ENCODE peak calls at places on chromosomes 3 and 15, in five cellular contexts. G is brain microvascular endothelial cell, D is mesendoderm, O is upper lobe of right lung, K is tibial nerve. N is an unnamed sample.

GRCh38 chr15:45855210-45855906 is 220.5 kb downstream of the SQOR start:
- DNase-seq in G (no peak), D (peak), O (no peak), K (no peak), N (no peak)

GRCh38 chr15:23467110-23467600 is 20.1 kb upstream of the GOLGA6L2 start:
- DNase-seq in G (no peak), D (peak), O (no peak), K (no peak), N (no peak)

GRCh38 chr3:141240290-141241247 is 8.9 kb downstream of the PXYLP1 start:
- DNase-seq in G (no peak), D (peak), O (no peak), K (no peak), N (no peak)

GRCh38 chr3:14587733-14588360 is 47.7 kb upstream of the GRIP2 start:
- DNase-seq in G (peak), D (no peak), O (no peak), K (no peak), N (no peak)

GRCh38 chr15:65355173-65355982 is 22.4 kb downstream of the IGDCC3 start:
- DNase-seq in G (no peak), D (peak), O (no peak), K (no peak), N (no peak)

GRCh38 chr3:56323986-56324420 is 144.3 kb downstream of the ERC2 start:
- DNase-seq in G (peak), D (peak), O (no peak), K (no peak), N (no peak)

GRCh38 chr3:146371902-146372301 is 97.5 kb downstream of the PLSCR2 start:
- DNase-seq in G (no peak), D (no peak), O (no peak), K (no peak), N (no peak)

GRCh38 chr3:176767385-176767784 is 429.9 kb downstream of the TBL1XR1 start:
- DNase-seq in G (peak), D (no peak), O (no peak), K (no peak), N (no peak)

GRCh38 chr15:40931300-40932142 is 2.4 kb downstream of the DLL4 start:
- DNase-seq in G (no peak), D (no peak), O (no peak), K (no peak), N (no peak)

GRCh38 chr15:61994216-61994615 is 66.0 kb downstream of the VPS13C start:
- DNase-seq in G (peak), D (no peak), O (no peak), K (no peak), N (no peak)

GRCh38 chr3:55467099-55467498 is 20.0 kb downstream of the WNT5A start:
- DNase-seq in G (no peak), D (no peak), O (no peak), K (no peak), N (no peak)

GRCh38 chr3:98556164-98557130 is 24.7 kb downstream of the GPR15 start:
- DNase-seq in G (peak), D (no peak), O (no peak), K (no peak), N (no peak)

GRCh38 chr3:171192176-171192854 is 165.8 kb upstream of the SLC2A2 start:
- DNase-seq in G (peak), D (peak), O (no peak), K (no peak), N (no peak)

GRCh38 chr15:26641144-26641543 is 131.7 kb downstream of the GABRB3 start:
- DNase-seq in G (no peak), D (no peak), O (no peak), K (no peak), N (no peak)

GRCh38 chr3:141686477-141687280 is 51.4 kb upstream of the RNF7 start:
- DNase-seq in G (peak), D (no peak), O (peak), K (peak), N (peak)

GRCh38 chr3:89332311-89333159 is 225.1 kb downstream of the EPHA3 start:
- DNase-seq in G (no peak), D (no peak), O (no peak), K (no peak), N (no peak)

GRCh38 chr3:195151866-195152526 is 119.0 kb downstream of the XXYLT1 start:
- DNase-seq in G (peak), D (peak), O (no peak), K (no peak), N (no peak)
- H3K27ac ChIP-seq in G (peak), D (no peak), O (no peak), K (no peak), N (peak)

GRCh38 chr3:24168977-24169376 is 223.9 kb downstream of the NR1D2 start:
- DNase-seq in G (no peak), D (no peak), O (no peak), K (no peak), N (no peak)
- H3K4me3 ChIP-seq in G (no peak), D (no peak), O (no peak), K (no peak), N (no peak)

GRCh38 chr15:59349715-59350420 is 22.8 kb downstream of the MYO1E start:
- DNase-seq in G (peak), D (peak), O (no peak), K (no peak), N (no peak)

GRCh38 chr15:59352189-59352588 is 20.5 kb downstream of the MYO1E start:
- DNase-seq in G (no peak), D (no peak), O (no peak), K (no peak), N (no peak)

GRCh38 chr15:59347915-59348314 is 24.8 kb downstream of the MYO1E start:
- DNase-seq in G (no peak), D (no peak), O (no peak), K (no peak), N (no peak)

GRCh38 chr15:59352683-59353082 is 20.0 kb downstream of the MYO1E start:
- DNase-seq in G (no peak), D (no peak), O (no peak), K (no peak), N (no peak)

DNA sequence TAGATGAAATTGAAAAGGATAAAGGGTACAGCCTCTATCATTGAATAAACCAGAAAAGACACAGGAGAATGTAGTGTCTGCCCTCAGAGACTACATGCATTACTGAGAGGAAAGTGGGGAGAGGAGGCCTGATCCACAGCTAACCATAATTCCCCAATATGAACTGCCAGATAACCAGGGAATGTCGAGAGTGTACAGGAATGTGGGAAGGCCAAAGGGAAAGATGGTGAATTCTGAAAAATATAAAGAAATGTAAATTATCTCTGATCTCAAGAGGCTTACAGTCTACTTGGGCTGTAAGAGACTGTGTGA is 22.3 kb downstream of the MYO1E start:
- DNase-seq in G (no peak), D (no peak), O (no peak), K (no peak), N (no peak)
- H3K27ac ChIP-seq in G (peak), D (no peak), O (peak), K (no peak), N (peak)

GRCh38 chr3:190294030-190294429 is 28.2 kb downstream of the CLDN1 start:
- DNase-seq in G (no peak), D (no peak), O (no peak), K (no peak), N (no peak)
- H3K4me3 ChIP-seq in G (no peak), D (no peak), O (no peak), K (no peak), N (no peak)